ENCODE peak calls at places on chromosomes 16 and 17, in eight cellular contexts. C is RPMI7951; K is progenitor cell of endocrine pancreas; Y is GM03348; J is lung; H is amniotic stem cell; Q is HFF-Myc; L is activated CD8-positive, alpha-beta T cell treated with anti-CD3 and anti-CD28 coated beads for 36 hours. I is an unnamed sample.

GRCh38 chr16:87582221-87582965 is 19.9 kb upstream of the JPH3 start:
- DNase-seq in C (peak; percentile 88), K (no peak), Y (peak; percentile 86), J (no peak), H (no peak), Q (no peak), L (no peak), I (peak; percentile 30)

GRCh38 chr16:54098247-54098646 is 188.3 kb downstream of the IRX3 start:
- DNase-seq in C (no peak), K (no peak), Y (no peak), J (no peak), H (no peak), Q (no peak), L (no peak), I (no peak)

GRCh38 chr16:82954224-82954929 is 327.6 kb downstream of the CDH13 start:
- DNase-seq in C (peak; percentile 72), K (no peak), Y (peak; percentile 27), J (no peak), H (no peak), Q (no peak), L (no peak), I (no peak)

GRCh38 chr17:57542518-57542917 is 202.6 kb downstream of the CCDC182 start:
- DNase-seq in C (no peak), K (no peak), Y (no peak), J (no peak), H (no peak), Q (no peak), L (no peak), I (no peak)

GRCh38 chr17:82153745-82154375 is 55.8 kb upstream of the FASN start:
- DNase-seq in C (peak; percentile 41), K (peak; percentile 71), Y (peak; percentile 93), J (peak; percentile 89), H (no peak), Q (peak; percentile 26), L (peak; percentile 89), I (no peak)

GRCh38 chr17:69919789-69920188 is 155.2 kb upstream of the KCNJ16 start:
- DNase-seq in C (no peak), K (no peak), Y (no peak), J (no peak), H (no peak), Q (no peak), L (no peak), I (no peak)

GRCh38 chr17:48335168-48335567 is 94.8 kb downstream of the SKAP1 start:
- DNase-seq in C (no peak), K (no peak), Y (no peak), J (no peak), H (no peak), Q (no peak), L (no peak), I (no peak)

GRCh38 chr16:3977376-3977775 is 96.9 kb upstream of the CREBBP start:
- DNase-seq in C (no peak), K (no peak), Y (no peak), J (no peak), H (no peak), Q (no peak), L (no peak), I (no peak)

GRCh38 chr16:11034005-11034404 is 89.6 kb downstream of the CLEC16A start:
- DNase-seq in C (peak; percentile 82), K (no peak), Y (peak; percentile 78), J (no peak), H (no peak), Q (peak; percentile 92), L (no peak), I (peak; percentile 69)

GRCh38 chr16:2767140-2767731 is 9.8 kb downstream of the ELOB start:
- DNase-seq in C (no peak), K (no peak), Y (no peak), J (no peak), H (no peak), Q (no peak), L (no peak), I (no peak)

GRCh38 chr17:77301694-77302087 is 160.9 kb downstream of the SEC14L1 start:
- DNase-seq in C (no peak), K (no peak), Y (no peak), J (no peak), H (no peak), Q (no peak), L (no peak), I (no peak)

GRCh38 chr17:12342609-12343248 is 322.1 kb downstream of the MAP2K4 start:
- DNase-seq in C (no peak), K (no peak), Y (peak; percentile 47), J (no peak), H (no peak), Q (peak; percentile 9), L (peak; percentile 39), I (no peak)

GRCh38 chr17:29929544-29930398 is at the start of gene SSH2:
- DNase-seq in C (peak; percentile 81), K (peak; percentile 80), Y (peak; percentile 95), J (peak; percentile 89), H (peak; percentile 76), Q (peak; percentile 33), L (peak; percentile 91), I (no peak)

GRCh38 chr17:32277284-32277683 is 11.7 kb downstream of the RHBDL3 start:
- DNase-seq in C (peak; percentile 17), K (no peak), Y (peak; percentile 62), J (no peak), H (no peak), Q (no peak), L (no peak), I (no peak)

GRCh38 chr17:82657926-82658325 is 9.7 kb upstream of the WDR45B start:
- DNase-seq in C (no peak), K (no peak), Y (no peak), J (no peak), H (no peak), Q (no peak), L (no peak), I (no peak)